ENCODE peak calls at places on chromosomes 3 and 15, in six cellular contexts. B is kidney epithelial cell; F is CD8-positive, alpha-beta memory T cell; J is H54; L is MCF 10A; G is tibial artery. P is an unnamed sample.

GRCh38 chr3:40304352-40304751 is 5.2 kb upstream of the EIF1B start:
- DNase-seq in B (no peak), L (no peak), F (no peak), J (no peak), G (no peak), P (no peak)

GRCh38 chr3:197335428-197336132 is 37.2 kb upstream of the DLG1 start:
- DNase-seq in J (no peak), F (no peak), L (no peak), G (no peak), B (no peak), P (no peak)

GRCh38 chr3:23950303-23950702 is 5.2 kb downstream of the NR1D2 start:
- DNase-seq in B (no peak), L (no peak), G (no peak), F (no peak), J (no peak), P (no peak)

GRCh38 chr3:147361671-147362420 is 44.5 kb downstream of the ZIC4 start:
- DNase-seq in B (no peak), J (peak; percentile 39), L (peak; percentile 68), F (no peak), G (no peak), P (peak; percentile 1)

GRCh38 chr15:75840659-75841058 is 2.6 kb upstream of the UBE2Q2 start:
- DNase-seq in J (peak; percentile 31), G (no peak), B (no peak), F (no peak), L (peak; percentile 52), P (no peak)

GRCh38 chr3:72032435-72033118 is 247.6 kb upstream of the PROK2 start:
- DNase-seq in G (no peak), L (no peak), J (no peak), F (no peak), B (no peak), P (no peak)

GRCh38 chr3:15753056-15753710 is 44.6 kb downstream of the ANKRD28 start:
- DNase-seq in G (no peak), F (no peak), L (no peak), J (no peak), B (no peak), P (peak; percentile 1)

GRCh38 chr3:136778865-136779264 is 26.7 kb upstream of the STAG1 start:
- DNase-seq in F (no peak), G (no peak), B (no peak), J (no peak), L (no peak), P (no peak)

GRCh38 chr15:29403778-29404177 is 134.2 kb upstream of the NSMCE3 start:
- DNase-seq in G (no peak), B (no peak), F (no peak), J (no peak), L (no peak), P (no peak)

GRCh38 chr3:196563721-196564225 is 4.6 kb downstream of the WDR53 start:
- DNase-seq in L (peak; percentile 86), J (peak; percentile 89), F (no peak), G (no peak), B (peak; percentile 4), P (peak; percentile 83)

GRCh38 chr3:31361391-31362273 is 171.1 kb upstream of the STT3B start:
- DNase-seq in L (no peak), J (no peak), B (peak; percentile 45), F (no peak), G (no peak), P (no peak)

GRCh38 chr3:10528046-10528445 is 22.7 kb upstream of the ATP2B2 start:
- DNase-seq in F (peak; percentile 28), G (no peak), L (no peak), B (no peak), J (no peak), P (no peak)

GRCh38 chr15:32872606-32873291 is 154.9 kb downstream of the GREM1 start:
- DNase-seq in J (no peak), G (peak; percentile 67), F (no peak), B (no peak), L (no peak), P (no peak)

GRCh38 chr15:57440167-57440566 is 63.9 kb downstream of the CGNL1 start:
- DNase-seq in G (no peak), B (no peak), L (no peak), F (no peak), J (no peak), P (no peak)

GRCh38 chr15:83092309-83092976 is 15.0 kb upstream of the TM6SF1 start:
- DNase-seq in B (no peak), L (no peak), J (no peak), F (no peak), G (peak; percentile 75), P (peak; percentile 85)

GRCh38 chr3:94225176-94225742 is 162.4 kb downstream of the NSUN3 start:
- DNase-seq in B (peak; percentile 9), L (no peak), G (no peak), F (no peak), J (peak; percentile 2), P (peak; percentile 74)

GRCh38 chr3:37909067-37909911 is 47.6 kb downstream of the CTDSPL start:
- DNase-seq in J (peak; percentile 10), G (no peak), B (no peak), L (no peak), F (no peak), P (no peak)